ENCODE peak calls at places on chromosome 16, in five cellular contexts. One of them, this sample, is unnamed.

GRCh38 chr16:56709686-56710040 is 20.3 kb upstream of the NUP93 start:
- DNase-seq in cardiac fibroblast: no peak
- DNase-seq in heart right ventricle: no peak
- DNase-seq in mucosa of descending colon: no peak
- DNase-seq in NCI-H1092 treated with DMSO at 0.1 percent for 48 hours: no peak
- DNase-seq in this sample: no peak

GRCh38 chr16:13957197-13958078 is 37.5 kb downstream of the ERCC4 start:
- DNase-seq in NCI-H1092 treated with DMSO at 0.1 percent for 48 hours: peak; percentile 5
- DNase-seq in heart right ventricle: peak; percentile 54
- DNase-seq in cardiac fibroblast: peak; percentile 90
- DNase-seq in mucosa of descending colon: peak; percentile 55
- DNase-seq in this sample: peak; percentile 19

GRCh38 chr16:3183445-3184139 is 4.4 kb upstream of the OR1F1 start:
- DNase-seq in mucosa of descending colon: no peak
- DNase-seq in heart right ventricle: no peak
- DNase-seq in cardiac fibroblast: no peak
- DNase-seq in NCI-H1092 treated with DMSO at 0.1 percent for 48 hours: no peak
- DNase-seq in this sample: no peak

GRCh38 chr16:83105279-83106077 is 478.7 kb downstream of the CDH13 start:
- DNase-seq in heart right ventricle: no peak
- DNase-seq in cardiac fibroblast: no peak
- DNase-seq in mucosa of descending colon: no peak
- DNase-seq in NCI-H1092 treated with DMSO at 0.1 percent for 48 hours: no peak
- DNase-seq in this sample: no peak

GRCh38 chr16:35196313-35196712 is 1736.9 kb downstream of the TP53TG3F start:
- DNase-seq in heart right ventricle: no peak
- DNase-seq in mucosa of descending colon: no peak
- DNase-seq in NCI-H1092 treated with DMSO at 0.1 percent for 48 hours: no peak
- DNase-seq in cardiac fibroblast: no peak
- DNase-seq in this sample: no peak

GRCh38 chr16:54651440-54651839 is 279.2 kb upstream of the IRX5 start:
- DNase-seq in mucosa of descending colon: no peak
- DNase-seq in cardiac fibroblast: no peak
- DNase-seq in heart right ventricle: no peak
- DNase-seq in NCI-H1092 treated with DMSO at 0.1 percent for 48 hours: no peak
- DNase-seq in this sample: no peak

GRCh38 chr16:73071131-73071940 is 23.4 kb upstream of the ZFHX3 start:
- DNase-seq in mucosa of descending colon: peak; percentile 75
- DNase-seq in NCI-H1092 treated with DMSO at 0.1 percent for 48 hours: no peak
- DNase-seq in heart right ventricle: no peak
- DNase-seq in cardiac fibroblast: peak; percentile 40
- DNase-seq in this sample: no peak

GRCh38 chr16:66678314-66678713 is 18.2 kb downstream of the CMTM4 start:
- DNase-seq in heart right ventricle: no peak
- DNase-seq in mucosa of descending colon: no peak
- DNase-seq in NCI-H1092 treated with DMSO at 0.1 percent for 48 hours: no peak
- DNase-seq in cardiac fibroblast: no peak
- DNase-seq in this sample: no peak

GRCh38 chr16:71637398-71637797 is 11.4 kb downstream of the MARVELD3 start:
- DNase-seq in cardiac fibroblast: peak; percentile 83
- DNase-seq in mucosa of descending colon: no peak
- DNase-seq in heart right ventricle: no peak
- DNase-seq in NCI-H1092 treated with DMSO at 0.1 percent for 48 hours: no peak
- DNase-seq in this sample: no peak

GRCh38 chr16:80375973-80376372 is 164.8 kb upstream of the DYNLRB2 start:
- DNase-seq in NCI-H1092 treated with DMSO at 0.1 percent for 48 hours: no peak
- DNase-seq in cardiac fibroblast: no peak
- DNase-seq in mucosa of descending colon: no peak
- DNase-seq in heart right ventricle: no peak
- DNase-seq in this sample: no peak

This sample was measured in T47D.